ENCODE peak calls at places on chromosomes 6 and 20, in nine cellular contexts. H is nephron progenitor cell; M is colonic mucosa; G is germinal center; C is H54; T is stimulated activated naive CD8-positive, alpha-beta T cell treated with anti-CD3 and anti-CD28 coated beads, Interleukin-15, Interleukin-2, amounts not matched to agents 100 U/mL and 50 U/mL, for 24 hours; L is stimulated activated naive CD4-positive, alpha-beta T cell; N is globus pallidus; B is stimulated activated naive B cell treated with anti-CD40 and anti-IgM and Interleukin-4, amounts not matched to agents 10 μg/mL and 1 μg/mL and 100 μg/mL, for 72 hours. Y is an unnamed sample.

GRCh38 chr6:38176797-38177751 is 357.5 kb downstream of the ZFAND3 start:
- DNase-seq in H (peak), M (no peak), G (no peak), C (no peak), T (no peak), L (no peak), N (no peak), B (no peak), Y (no peak)

GRCh38 chr6:148761532-148761951 is 14.7 kb downstream of the UST start:
- DNase-seq in H (no peak), M (no peak), G (no peak), C (no peak), T (no peak), L (peak), N (no peak), B (peak), Y (no peak)

GRCh38 chr6:29763491-29764289 is 40.5 kb downstream of the HLA-F start:
- DNase-seq in H (no peak), M (peak), G (no peak), C (no peak), T (peak), L (no peak), N (no peak), B (no peak), Y (no peak)

GRCh38 chr6:4055420-4056041 is 23.4 kb downstream of the FAM217A start:
- DNase-seq in H (no peak), M (no peak), G (no peak), C (peak), T (no peak), L (no peak), N (peak), B (no peak), Y (no peak)

GRCh38 chr6:72916906-72917305 is 295.0 kb downstream of the KCNQ5 start:
- DNase-seq in H (no peak), M (no peak), G (no peak), C (no peak), T (no peak), L (no peak), N (no peak), B (no peak), Y (no peak)

GRCh38 chr6:6725834-6726194 is 137.3 kb downstream of the LY86 start:
- DNase-seq in H (no peak), M (no peak), G (no peak), C (no peak), T (no peak), L (no peak), N (no peak), B (no peak), Y (peak)

GRCh38 chr20:47734870-47735269 is 50.4 kb downstream of the SULF2 start:
- DNase-seq in H (no peak), M (no peak), G (no peak), C (no peak), T (no peak), L (no peak), N (no peak), B (no peak), Y (no peak)

GRCh38 chr6:131946992-131947955 is 3.9 kb downstream of the CCN2 start:
- DNase-seq in H (no peak), M (no peak), G (no peak), C (no peak), T (no peak), L (no peak), N (no peak), B (no peak), Y (no peak)

Y was measured in GF-D8.